ENCODE peak calls at places on chromosomes 16 and 17, in six cellular contexts. E, D, T, I, Z and W are unnamed samples.

GRCh38 chr17:41610965-41611640 is 1.5 kb downstream of the KRT16 start:
- DNase-seq in I (no peak), E (no peak), D (no peak), Z (no peak), T (no peak), W (no peak)

GRCh38 chr16:58026705-58027340 is 1.3 kb downstream of the MMP15 start:
- DNase-seq in Z (no peak), T (peak; percentile 54), E (no peak), D (no peak), I (no peak), W (no peak)

GRCh38 chr17:36535669-36536081 is 888 bp downstream of the PIGW start:
- DNase-seq in T (no peak), Z (no peak), D (no peak), E (no peak), I (no peak), W (no peak)

GRCh38 chr16:71409038-71409775 is 32.6 kb downstream of the TLE7 start:
- DNase-seq in D (no peak), T (no peak), E (no peak), Z (no peak), I (no peak), W (no peak)

GRCh38 chr17:82202981-82203380 is 9.7 kb downstream of the CCDC57 start:
- DNase-seq in D (no peak), I (no peak), Z (no peak), T (no peak), E (no peak), W (no peak)

GRCh38 chr17:20989481-20989880 is 53.3 kb downstream of the USP22 start:
- DNase-seq in Z (no peak), T (no peak), E (no peak), D (no peak), I (no peak), W (no peak)

GRCh38 chr16:48247311-48247710 is at the start of gene ABCC11:
- DNase-seq in I (no peak), E (no peak), Z (no peak), D (no peak), T (no peak), W (no peak)

GRCh38 chr17:61431594-61432311 is 20.5 kb upstream of the TBX4 start:
- DNase-seq in Z (peak; percentile 79), E (peak; percentile 76), T (no peak), D (no peak), I (peak; percentile 69), W (no peak)

GRCh38 chr17:78798695-78799559 is 16.9 kb upstream of the CYTH1 start:
- DNase-seq in D (no peak), I (peak; percentile 45), Z (peak; percentile 50), E (peak; percentile 13), T (no peak), W (no peak)

GRCh38 chr17:16438557-16439302 is 23.4 kb downstream of the TRPV2 start:
- DNase-seq in D (peak; percentile 98), I (peak; percentile 100), Z (peak; percentile 100), E (peak; percentile 100), T (peak; percentile 92), W (peak; percentile 98)
- TF ChIP-seq BHLHE40 in D (peak; percentile 97), I (peak; percentile 84), Z (peak; percentile 94), E (peak; percentile 97), T (peak; percentile 95), W (peak; percentile 79)

GRCh38 chr17:740240-741055 is 8.1 kb downstream of the TLCD3A start:
- DNase-seq in D (peak; percentile 66), Z (no peak), E (no peak), T (no peak), I (no peak), W (no peak)
- TF ChIP-seq BHLHE40 in D (peak; percentile 39), Z (no peak), E (no peak), T (no peak), I (no peak), W (no peak)

GRCh38 chr17:48519427-48519826 is 11.4 kb downstream of the HOXB1 start:
- DNase-seq in I (no peak), E (no peak), Z (no peak), T (no peak), D (no peak), W (no peak)

GRCh38 chr17:48522031-48522593 is 8.7 kb downstream of the HOXB1 start:
- DNase-seq in E (peak; percentile 58), T (peak; percentile 92), Z (no peak), D (no peak), I (peak; percentile 95), W (no peak)

GRCh38 chr17:48520631-48521045 is 10.2 kb downstream of the HOXB1 start:
- DNase-seq in E (peak; percentile 67), D (no peak), T (no peak), I (peak; percentile 84), Z (no peak), W (no peak)

GRCh38 chr17:48526986-48527741 is 3.6 kb downstream of the HOXB1 start:
- DNase-seq in I (no peak), T (no peak), Z (no peak), D (no peak), E (no peak), W (no peak)

DNA sequence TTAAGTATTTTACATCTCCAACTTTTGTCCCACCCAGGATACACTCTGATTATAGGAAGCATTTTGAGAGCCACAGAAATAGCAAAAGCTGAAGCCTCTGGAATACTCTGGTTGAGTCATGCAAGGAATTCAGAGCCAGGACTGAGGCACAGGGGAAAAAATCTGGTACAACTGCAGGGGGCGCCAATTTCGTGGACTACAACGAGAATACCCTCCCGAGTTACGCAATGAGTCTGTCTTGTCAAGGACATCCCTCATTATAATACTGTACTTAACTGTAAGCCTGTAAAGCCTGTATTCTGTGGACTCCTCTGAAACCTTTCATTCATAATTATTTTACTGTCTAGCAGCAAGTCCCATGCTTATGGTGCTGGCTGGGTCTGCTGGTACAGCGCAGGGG is 7.8 kb downstream of the HOXB1 start:
- DNase-seq in Z (no peak), T (no peak), D (no peak), E (no peak), I (peak; percentile 48), W (no peak)
- TF ChIP-seq BHLHE40 in Z (no peak), T (no peak), D (no peak), E (no peak), I (no peak), W (no peak)

DNA sequence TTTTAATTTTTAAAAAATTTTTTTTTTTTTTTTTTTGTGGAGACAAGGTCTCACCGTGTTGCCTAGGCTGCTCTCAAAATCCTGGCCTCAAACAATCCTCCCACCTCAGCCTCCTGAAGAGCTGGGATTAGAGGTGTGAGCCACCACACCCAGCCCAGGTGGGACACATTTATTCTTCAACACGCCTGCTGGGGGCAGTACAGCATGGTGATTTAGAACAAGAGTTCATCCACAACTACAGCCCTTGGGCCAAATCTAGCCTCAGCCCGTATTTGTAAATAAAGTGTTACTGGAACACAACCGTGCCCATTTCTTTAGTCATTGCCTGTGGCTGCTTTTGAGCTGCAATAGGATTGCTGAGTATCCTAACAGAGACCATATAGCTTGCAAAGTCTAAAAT is 92.8 kb downstream of the KATNIP start:
- DNase-seq in T (peak; percentile 44), Z (peak; percentile 35), D (no peak), E (peak; percentile 21), I (peak; percentile 44), W (no peak)
- TF ChIP-seq BHLHE40 in T (no peak), Z (no peak), D (no peak), E (no peak), I (no peak), W (no peak)

GRCh38 chr17:7479139-7479388 is 367 bp downstream of the ZBTB4 start:
- DNase-seq in I (no peak), Z (no peak), E (no peak), D (no peak), T (no peak), W (no peak)

GRCh38 chr17:7479389-7480192 is at the start of gene ZBTB4:
- DNase-seq in T (peak; percentile 70), E (peak; percentile 21), I (peak; percentile 69), D (no peak), Z (peak; percentile 59), W (peak; percentile 45)

GRCh38 chr17:7476951-7477350 is 2.5 kb downstream of the ZBTB4 start:
- DNase-seq in D (no peak), E (no peak), T (no peak), Z (no peak), I (no peak), W (no peak)

GRCh38 chr17:7477392-7478275 is 1.8 kb downstream of the ZBTB4 start:
- DNase-seq in I (peak; percentile 24), D (no peak), Z (peak; percentile 31), T (no peak), E (peak; percentile 95), W (no peak)

GRCh38 chr17:7478276-7479138 is 924 bp downstream of the ZBTB4 start:
- DNase-seq in Z (no peak), D (no peak), I (peak; percentile 50), T (peak; percentile 67), E (peak; percentile 18), W (no peak)
- TF ChIP-seq BHLHE40 in Z (no peak), D (no peak), I (no peak), T (no peak), E (no peak), W (no peak)

DNA sequence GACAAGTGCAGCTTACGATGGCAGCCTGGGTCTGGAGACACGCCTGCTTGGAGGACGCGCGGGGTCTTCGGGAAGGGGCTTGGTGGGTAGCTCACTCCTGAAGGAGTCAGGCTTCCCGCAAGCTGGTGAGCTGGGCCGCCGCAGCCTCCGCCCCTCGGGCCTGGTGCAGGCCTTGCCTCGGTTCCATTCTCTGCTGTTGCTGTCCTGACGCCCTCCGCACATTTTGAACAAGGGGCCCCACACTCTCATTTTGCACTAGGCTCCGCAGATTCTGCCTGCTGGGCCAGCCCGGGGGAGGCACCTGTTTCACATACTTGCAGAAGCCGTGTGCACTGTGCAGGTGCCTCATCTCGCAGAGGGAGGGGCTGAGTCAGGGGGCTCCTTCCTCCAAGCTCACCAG is 31.9 kb upstream of the CBX4 start:
- DNase-seq in D (no peak), E (no peak), I (no peak), T (no peak), Z (no peak), W (no peak)
- TF ChIP-seq BHLHE40 in D (no peak), E (no peak), I (no peak), T (no peak), Z (no peak), W (no peak)

GRCh38 chr17:17931159-17931558 is 41.0 kb downstream of the TOM1L2 start:
- DNase-seq in Z (no peak), T (no peak), D (no peak), I (no peak), E (no peak), W (no peak)

GRCh38 chr17:17930674-17931073 is 41.5 kb downstream of the TOM1L2 start:
- DNase-seq in Z (no peak), D (no peak), T (no peak), I (no peak), E (no peak), W (no peak)

GRCh38 chr17:17926840-17927449 is 45.3 kb downstream of the TOM1L2 start:
- DNase-seq in I (no peak), E (no peak), Z (peak; percentile 32), T (no peak), D (no peak), W (no peak)

GRCh38 chr17:17929655-17930380 is 42.4 kb downstream of the TOM1L2 start:
- DNase-seq in I (no peak), D (no peak), E (peak; percentile 42), Z (no peak), T (no peak), W (no peak)

GRCh38 chr17:17928422-17929386 is 43.5 kb downstream of the TOM1L2 start:
- DNase-seq in T (no peak), D (no peak), E (no peak), I (no peak), Z (no peak), W (no peak)
- TF ChIP-seq BHLHE40 in T (no peak), D (no peak), E (no peak), I (no peak), Z (no peak), W (no peak)